ENCODE peak calls at places on chromosome 1, in four cellular contexts. W, U, V and G are unnamed samples.

GRCh38 chr1:52237430-52237829 is 95.5 kb downstream of the ZFYVE9 start:
- DNase-seq in W (no peak), U (no peak), V (no peak), G (no peak)

GRCh38 chr1:42379794-42380616 is 587 bp upstream of the RIMKLA start:
- DNase-seq in W (no peak), U (no peak), V (peak; percentile 30), G (no peak)

GRCh38 chr1:75310067-75310466 is 175.9 kb downstream of the LHX8 start:
- DNase-seq in W (no peak), U (no peak), V (no peak), G (no peak)

GRCh38 chr1:228978486-228979324 is 243.4 kb downstream of the RHOU start:
- DNase-seq in W (peak; percentile 76), U (peak; percentile 79), V (peak; percentile 45), G (no peak)

GRCh38 chr1:1006305-1007159 is 6.6 kb upstream of the HES4 start:
- DNase-seq in W (no peak), U (no peak), V (no peak), G (no peak)

GRCh38 chr1:212213754-212214153 is 71.5 kb upstream of the PPP2R5A start:
- DNase-seq in W (no peak), U (no peak), V (no peak), G (no peak)

GRCh38 chr1:41728403-41729202 is 190.1 kb downstream of the HIVEP3 start:
- DNase-seq in W (peak; percentile 64), U (no peak), V (no peak), G (no peak)

GRCh38 chr1:29523531-29523930 is 287.2 kb downstream of the PTPRU start:
- DNase-seq in W (no peak), U (no peak), V (no peak), G (no peak)

GRCh38 chr1:246373828-246374569 is 133.1 kb downstream of the SMYD3 start:
- DNase-seq in W (no peak), U (no peak), V (no peak), G (no peak)

GRCh38 chr1:163162281-163162937 is 40.3 kb downstream of the RGS5 start:
- DNase-seq in W (no peak), U (no peak), V (no peak), G (no peak)

GRCh38 chr1:93666613-93667384 is 14.8 kb downstream of the BCAR3 start:
- DNase-seq in W (no peak), U (no peak), V (no peak), G (no peak)

GRCh38 chr1:205438213-205439158 is 16.6 kb upstream of the LEMD1 start:
- DNase-seq in W (peak; percentile 86), U (peak; percentile 91), V (peak; percentile 86), G (no peak)

GRCh38 chr1:31658721-31659120 is 14.0 kb upstream of the PEF1 start:
- DNase-seq in W (peak; percentile 21), U (no peak), V (no peak), G (no peak)

GRCh38 chr1:180907313-180908055 is 5.2 kb upstream of the KIAA1614 start:
- DNase-seq in W (no peak), U (no peak), V (no peak), G (no peak)

GRCh38 chr1:180909005-180909414 is 3.7 kb upstream of the KIAA1614 start:
- DNase-seq in W (no peak), U (no peak), V (no peak), G (no peak)

GRCh38 chr1:180909462-180909976 is 3.2 kb upstream of the KIAA1614 start:
- DNase-seq in W (no peak), U (no peak), V (no peak), G (no peak)

GRCh38 chr1:180906511-180906910 is 6.2 kb upstream of the KIAA1614 start:
- DNase-seq in W (no peak), U (no peak), V (no peak), G (no peak)

GRCh38 chr1:180908084-180908765 is 4.5 kb upstream of the KIAA1614 start:
- DNase-seq in W (no peak), U (no peak), V (no peak), G (no peak)
- H3K27ac ChIP-seq in W (no peak overlapping the region), U (no peak overlapping the region), V (no peak overlapping the region), G (no peak overlapping the region)

GRCh38 chr1:46517932-46518498 is 28.4 kb downstream of the DMBX1 start:
- DNase-seq in W (no peak), U (peak; percentile 29), V (no peak), G (no peak)
- H3K27ac ChIP-seq in W (no peak overlapping the region), U (peak overlapping the region; percentile 64), V (no peak overlapping the region), G (no peak overlapping the region)

GRCh38 chr1:110464340-110464739 is 13.4 kb downstream of the PROK1 start:
- DNase-seq in W (no peak), U (no peak), V (no peak), G (no peak)
- H3K27ac ChIP-seq in W (no peak overlapping the region), U (no peak overlapping the region), V (no peak overlapping the region), G (no peak overlapping the region)

DNA sequence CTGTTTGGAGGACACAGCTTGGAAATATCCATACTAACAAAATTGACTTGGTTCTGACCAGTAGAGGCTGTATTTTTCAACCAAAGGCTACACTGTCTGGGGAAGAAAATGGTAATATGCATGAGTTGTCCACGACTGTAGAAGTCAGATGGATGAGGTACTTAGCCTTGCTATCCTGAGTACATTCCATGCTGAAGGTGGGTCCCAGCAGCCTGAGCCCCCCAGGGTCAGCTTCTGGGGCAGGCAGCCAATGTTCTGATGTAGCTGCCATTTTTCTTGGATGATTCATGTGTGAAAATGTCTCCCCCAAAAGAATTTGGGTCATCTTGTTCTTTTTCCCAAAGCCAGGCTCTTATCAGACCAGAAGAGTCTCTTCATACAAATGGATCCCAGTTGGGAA is 172.2 kb upstream of the UBE2U start:
- DNase-seq in W (no peak), U (no peak), V (no peak), G (no peak)
- H3K27ac ChIP-seq in W (no peak overlapping the region), U (no peak overlapping the region), V (no peak overlapping the region), G (no peak overlapping the region)

GRCh38 chr1:111720274-111720976 is 18.8 kb downstream of the INKA2 start:
- DNase-seq in W (no peak), U (no peak), V (peak; percentile 63), G (no peak)

GRCh38 chr1:111720977-111721670 is 18.1 kb downstream of the INKA2 start:
- DNase-seq in W (no peak), U (no peak), V (no peak), G (no peak)

GRCh38 chr1:111717450-111717849 is 21.7 kb downstream of the INKA2 start:
- DNase-seq in W (no peak), U (no peak), V (no peak), G (no peak)

GRCh38 chr1:111719561-111720239 is 19.5 kb downstream of the INKA2 start:
- DNase-seq in W (no peak), U (no peak), V (peak; percentile 76), G (no peak)

DNA sequence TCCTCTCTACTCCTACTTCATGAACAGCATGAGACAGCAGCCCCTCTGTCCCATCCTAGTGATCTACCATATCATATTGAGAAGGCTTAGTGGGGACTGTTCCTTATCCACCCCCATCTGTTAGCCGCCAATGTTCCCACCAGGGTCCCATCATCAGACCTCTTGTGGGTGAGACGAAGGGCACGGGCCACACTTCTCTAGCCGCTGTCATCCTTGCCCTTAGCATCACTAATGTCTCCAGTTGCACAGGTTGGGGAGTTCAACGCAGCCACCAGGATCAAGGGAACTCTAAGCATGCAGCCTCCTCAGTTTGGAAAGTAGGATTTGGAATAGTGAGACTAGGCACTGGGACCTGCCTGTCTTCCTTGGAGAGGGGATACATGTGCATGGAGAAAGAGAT is 20.1 kb downstream of the INKA2 start:
- DNase-seq in W (no peak), U (no peak), V (no peak), G (no peak)
- H3K27ac ChIP-seq in W (no peak overlapping the region), U (no peak overlapping the region), V (peak overlapping the region; percentile 4), G (no peak overlapping the region)

GRCh38 chr1:151680391-151680790 is 36.2 kb downstream of the CELF3 start:
- DNase-seq in W (no peak), U (no peak), V (no peak), G (no peak)
- H3K27ac ChIP-seq in W (no peak overlapping the region), U (no peak overlapping the region), V (no peak overlapping the region), G (no peak overlapping the region)